ENCODE peak calls at places on chromosomes 11 and 22, in nine cellular contexts. B, G, M, D, A, E, K, P and S are unnamed samples.

GRCh38 chr11:62555464-62556092 is 9.0 kb upstream of the AHNAK start:
- DNase-seq in G (no peak), A (no peak), D (peak), K (peak), B (no peak), E (no peak), M (peak), P (peak), S (peak)

GRCh38 chr11:128471138-128471661 is 116.2 kb downstream of the ETS1 start:
- DNase-seq in K (no peak), E (no peak), G (no peak), B (no peak), D (peak), A (no peak), M (no peak), P (no peak), S (no peak)

GRCh38 chr11:128095459-128096096 is 491.8 kb downstream of the ETS1 start:
- DNase-seq in M (no peak), E (peak), K (no peak), D (no peak), G (no peak), A (peak), B (no peak), P (no peak), S (no peak)

GRCh38 chr11:128766687-128767086 is 72.8 kb downstream of the FLI1 start:
- DNase-seq in D (no peak), P (no peak), G (no peak), A (no peak), M (no peak), B (no peak), E (no peak), K (peak), S (no peak)

GRCh38 chr11:59770869-59771268 is 15.7 kb downstream of the STX3 start:
- DNase-seq in P (no peak), K (no peak), M (no peak), B (no peak), A (no peak), E (no peak), D (no peak), G (no peak), S (no peak)

GRCh38 chr11:116981216-116981887 is 116.9 kb downstream of the SIK3 start:
- DNase-seq in A (no peak), P (no peak), M (no peak), B (no peak), E (no peak), D (no peak), K (no peak), G (no peak), S (no peak)

GRCh38 chr22:44455963-44456358 is 42.1 kb downstream of the RTL6 start:
- DNase-seq in P (no peak), G (no peak), E (no peak), B (no peak), D (no peak), A (no peak), K (no peak), M (no peak), S (peak)

GRCh38 chr11:2679011-2679676 is 20.6 kb downstream of the KCNQ1OT1 start:
- DNase-seq in E (no peak), A (no peak), M (no peak), P (no peak), D (no peak), K (no peak), G (no peak), B (no peak), S (peak)

GRCh38 chr11:70574725-70575347 is 176.5 kb downstream of the CTTN start:
- DNase-seq in B (no peak), G (no peak), A (no peak), E (no peak), M (no peak), D (no peak), P (no peak), K (no peak), S (no peak)

GRCh38 chr11:72789493-72790131 is 4.2 kb downstream of the STARD10 start:
- DNase-seq in E (no peak), P (no peak), A (no peak), G (no peak), M (no peak), D (no peak), B (peak), K (no peak), S (no peak)

GRCh38 chr11:80031014-80031565 is 590.3 kb upstream of the TENM4 start:
- DNase-seq in G (no peak), B (no peak), M (no peak), K (no peak), D (no peak), A (no peak), E (no peak), P (no peak), S (no peak)

GRCh38 chr11:65643971-65644370 is 6.1 kb downstream of the SIPA1 start:
- DNase-seq in G (no peak), M (no peak), P (no peak), A (peak), B (no peak), K (no peak), E (peak), D (no peak), S (no peak)

GRCh38 chr11:125164422-125165110 is at the start of gene PKNOX2:
- DNase-seq in A (peak), P (peak), G (peak), D (peak), B (peak), M (peak), E (no peak), K (peak), S (peak)

GRCh38 chr22:50530280-50530856 is 556 bp upstream of the TYMP start:
- DNase-seq in A (peak), K (peak), B (peak), G (peak), E (no peak), D (peak), M (peak), P (peak), S (peak)

GRCh38 chr11:32043737-32044515 is 46.9 kb upstream of the RCN1 start:
- DNase-seq in M (no peak), E (no peak), B (no peak), G (no peak), A (no peak), D (no peak), P (no peak), K (no peak), S (no peak)

GRCh38 chr11:113373981-113374560 is 13.5 kb upstream of the ANKK1 start:
- DNase-seq in A (no peak), B (no peak), K (no peak), D (no peak), E (no peak), P (no peak), M (no peak), G (no peak), S (no peak)

GRCh38 chr11:44755553-44756505 is 29.1 kb downstream of the TSPAN18 start:
- DNase-seq in B (no peak), A (no peak), G (no peak), M (no peak), E (no peak), D (peak), K (no peak), P (peak), S (no peak)

GRCh38 chr11:116694815-116695590 is 77.8 kb downstream of the BUD13 start:
- DNase-seq in M (no peak), A (no peak), E (no peak), B (no peak), D (no peak), P (peak), G (no peak), K (no peak), S (no peak)

GRCh38 chr11:132168326-132168725 is 797.9 kb downstream of the NTM start:
- DNase-seq in B (no peak), E (no peak), K (no peak), A (no peak), P (no peak), M (no peak), D (no peak), G (no peak), S (no peak)

GRCh38 chr11:103714246-103714645 is 322.2 kb upstream of the DDI1 start:
- DNase-seq in G (no peak), K (no peak), D (no peak), P (no peak), M (no peak), B (no peak), E (no peak), A (no peak), S (no peak)

GRCh38 chr22:24471570-24471969 is 23.6 kb upstream of the UPB1 start:
- DNase-seq in G (peak), B (peak), D (no peak), E (no peak), A (no peak), P (peak), K (peak), M (peak), S (no peak)

GRCh38 chr22:16954060-16954403 is 54.0 kb downstream of the GAB4 start:
- DNase-seq in A (no peak), B (no peak), M (no peak), K (no peak), P (no peak), D (no peak), E (no peak), G (no peak), S (no peak)

GRCh38 chr11:12050911-12051667 is 42.7 kb upstream of the DKK3 start:
- DNase-seq in M (no peak), E (no peak), B (no peak), K (peak), A (peak), P (no peak), G (no peak), D (no peak), S (no peak)

GRCh38 chr11:107740256-107740655 is 28.4 kb upstream of the SLN start:
- DNase-seq in B (no peak), K (no peak), P (no peak), M (no peak), E (no peak), A (no peak), D (no peak), G (no peak), S (no peak)

GRCh38 chr11:13288375-13289029 is 10.9 kb downstream of the BMAL1 start:
- DNase-seq in A (no peak), G (no peak), B (no peak), K (no peak), D (no peak), M (no peak), E (no peak), P (no peak), S (no peak)

GRCh38 chr11:122998727-122999370 is 17.2 kb upstream of the BSX start:
- DNase-seq in P (no peak), E (no peak), M (no peak), D (no peak), G (no peak), A (no peak), B (no peak), K (no peak), S (no peak)

GRCh38 chr11:34234086-34234740 is 123.6 kb downstream of the ABTB2 start:
- DNase-seq in D (peak), K (peak), P (no peak), A (peak), M (no peak), G (no peak), B (no peak), E (peak), S (peak)

GRCh38 chr11:64206457-64207246 is at the start of gene FERMT3:
- DNase-seq in E (no peak), P (no peak), B (peak), K (peak), D (peak), A (no peak), G (no peak), M (peak), S (peak)

GRCh38 chr11:64204080-64204440 is 2.5 kb upstream of the FERMT3 start:
- DNase-seq in B (no peak), M (no peak), K (no peak), A (no peak), E (no peak), D (no peak), P (no peak), G (no peak), S (no peak)

GRCh38 chr11:64203421-64204079 is 3.0 kb upstream of the FERMT3 start:
- DNase-seq in D (no peak), A (no peak), E (no peak), G (no peak), B (no peak), K (no peak), M (no peak), P (no peak), S (no peak)

GRCh38 chr11:64202992-64203391 is 3.5 kb upstream of the FERMT3 start:
- DNase-seq in E (no peak), G (no peak), A (no peak), M (no peak), B (no peak), D (no peak), K (no peak), P (no peak), S (no peak)

GRCh38 chr11:64204464-64204989 is 2.0 kb upstream of the FERMT3 start:
- DNase-seq in P (peak), E (peak), K (peak), D (peak), M (peak), B (peak), G (peak), A (peak), S (peak)
- TF ChIP-seq POLR2A in P (no peak), E (no peak), K (no peak), D (no peak), M (no peak), B (no peak), G (no peak), A (no peak), S (no peak)

DNA sequence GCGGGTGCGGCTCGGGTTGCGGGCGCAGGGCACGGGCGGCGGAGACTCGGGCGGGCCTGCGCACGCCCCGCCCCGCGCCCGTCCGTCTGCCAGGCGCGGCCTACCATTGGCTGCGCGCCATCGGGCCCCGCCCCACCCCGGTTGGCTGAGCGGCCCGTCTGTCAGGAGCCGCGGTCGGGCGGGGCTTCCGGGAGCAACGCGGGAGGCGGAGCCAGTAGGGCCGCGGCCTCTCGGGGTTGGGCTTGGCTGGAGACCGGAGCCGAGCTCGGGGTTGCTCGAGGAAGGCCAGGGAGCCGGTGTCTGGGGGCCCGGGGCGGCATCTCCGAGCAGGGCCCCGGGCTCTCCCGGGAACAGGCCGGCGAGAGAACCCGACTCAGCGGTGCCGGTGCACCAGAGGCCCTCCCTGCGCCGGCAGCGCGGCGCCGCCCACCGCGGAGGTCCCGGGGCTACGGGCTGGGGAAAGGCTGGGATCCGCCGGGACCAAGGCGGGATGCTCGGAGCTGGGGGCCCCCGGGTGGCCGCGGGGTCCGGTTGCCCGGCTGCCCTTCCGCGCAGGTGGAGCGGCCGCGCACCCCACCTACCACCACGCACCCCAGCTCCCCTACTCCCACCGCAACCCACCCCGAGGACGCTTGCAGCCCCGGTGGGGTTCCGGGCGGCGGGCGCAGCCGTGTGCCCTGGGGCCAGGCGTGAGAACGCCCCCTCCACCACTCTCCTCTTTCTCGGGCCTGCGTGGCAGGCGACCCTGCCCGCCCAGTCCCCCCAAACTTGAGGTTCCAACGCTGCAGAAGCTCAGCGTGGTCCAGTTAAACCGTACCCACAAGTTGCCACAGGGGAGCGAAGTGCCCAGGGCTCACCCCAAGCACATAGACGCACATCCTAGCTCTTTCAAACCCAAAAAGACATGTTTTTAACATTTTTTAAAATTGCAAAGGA is at the start of gene HRAS:
- DNase-seq in A (peak), B (peak), E (peak), M (peak), P (peak), K (peak), D (peak), G (peak), S (peak)
- TF ChIP-seq POLR2A in A (peak), B (no peak), E (peak), M (peak), P (peak), K (peak), D (peak), G (no peak), S (peak)

GRCh38 chr11:575324-575995 is 810 bp upstream of the PHRF1 start:
- DNase-seq in D (no peak), K (peak), M (no peak), P (no peak), A (no peak), G (no peak), B (no peak), E (peak), S (no peak)

GRCh38 chr11:577611-577894 is 1.3 kb downstream of the PHRF1 start:
- DNase-seq in P (no peak), K (no peak), A (no peak), E (no peak), M (no peak), D (no peak), G (no peak), B (no peak), S (no peak)

GRCh38 chr11:574632-575323 is 1.5 kb upstream of the PHRF1 start:
- DNase-seq in P (no peak), M (no peak), E (no peak), A (no peak), B (no peak), K (no peak), G (no peak), D (no peak), S (no peak)

GRCh38 chr11:576791-577610 is 731 bp downstream of the PHRF1 start:
- DNase-seq in M (no peak), P (no peak), K (no peak), A (no peak), D (no peak), B (no peak), G (peak), E (no peak), S (no peak)

DNA sequence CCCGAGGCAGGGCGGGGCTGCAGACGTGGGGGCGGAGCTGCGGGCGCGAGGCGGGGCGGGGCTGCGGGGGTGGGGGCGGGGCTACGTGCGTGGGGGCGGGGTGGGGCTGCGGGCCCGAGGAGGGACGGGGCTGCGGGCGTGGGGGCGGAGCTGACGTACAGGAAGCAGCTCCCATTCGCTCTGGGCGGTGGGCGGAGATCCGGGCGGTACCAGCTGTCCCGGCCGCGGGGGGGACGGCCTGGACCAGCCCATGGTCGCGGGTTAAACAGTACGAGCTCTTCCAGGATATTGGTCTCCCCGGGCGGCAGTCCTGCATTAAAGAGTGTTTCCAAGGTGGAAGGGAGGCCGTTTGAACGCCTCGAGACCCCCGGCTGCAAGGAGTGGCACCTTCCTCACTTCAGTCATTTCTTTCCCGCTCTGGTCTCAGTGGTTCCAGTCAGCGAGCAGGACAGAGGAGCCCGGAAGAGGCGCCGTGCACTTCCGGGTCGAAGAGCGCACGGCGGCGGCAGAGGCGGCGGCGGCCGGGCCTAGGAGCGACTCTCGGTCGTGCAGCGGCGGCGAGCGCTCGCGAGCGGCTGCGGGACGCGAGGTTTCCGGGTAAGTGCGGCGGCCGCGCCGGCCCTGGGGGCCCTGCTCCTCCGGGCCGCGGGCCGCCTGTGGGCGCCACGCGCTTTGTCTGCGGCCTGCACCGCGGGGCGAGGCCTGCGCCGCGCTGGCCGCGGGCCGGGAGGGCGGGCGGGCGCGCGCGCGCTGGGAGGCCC is at the start of gene PHRF1:
- DNase-seq in B (peak), M (peak), G (peak), P (peak), E (peak), K (peak), D (peak), A (peak), S (peak)
- TF ChIP-seq POLR2A in B (no peak), M (peak), G (peak), P (peak), E (peak), K (peak), D (peak), A (peak), S (peak)

DNA sequence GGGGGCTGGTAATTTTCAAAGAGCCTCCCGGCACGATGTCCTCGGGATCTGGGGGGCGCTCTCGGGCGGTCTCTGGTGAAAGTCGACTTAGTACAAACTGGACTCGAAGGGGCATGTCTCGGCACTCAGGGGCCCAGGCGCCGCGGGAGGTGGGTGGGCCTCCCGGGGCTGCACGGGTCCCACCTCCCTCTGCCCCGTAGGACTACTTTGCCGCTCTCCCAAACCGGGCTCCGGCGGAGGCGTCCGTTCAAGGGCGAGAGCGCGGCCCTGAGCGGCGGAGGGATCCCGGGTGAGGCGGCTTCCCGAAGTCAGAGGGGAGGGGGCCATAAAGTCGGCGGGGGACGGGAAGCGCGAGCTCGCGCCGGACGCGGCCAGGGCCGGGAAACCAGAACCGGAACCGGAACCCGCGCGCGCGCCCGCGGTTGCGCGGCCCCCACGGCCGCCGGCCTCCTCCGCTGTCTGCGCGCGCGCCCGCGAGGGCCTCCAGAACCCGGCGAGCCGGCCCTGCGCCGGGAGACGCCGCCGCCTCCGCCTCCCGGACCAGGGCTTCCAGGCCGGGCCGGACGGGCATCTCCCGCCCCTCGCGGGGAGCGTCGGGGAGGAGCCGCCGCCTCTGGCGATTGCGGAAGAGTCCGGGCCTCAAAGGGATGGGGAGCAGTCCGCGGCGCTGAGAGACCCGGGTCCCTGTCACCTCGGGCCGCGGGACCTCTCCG is at the start of gene ARHGEF12:
- DNase-seq in D (peak), B (peak), A (peak), K (peak), P (peak), M (peak), G (peak), E (peak), S (peak)
- TF ChIP-seq POLR2A in D (peak), B (no peak), A (peak), K (peak), P (peak), M (peak), G (peak), E (peak), S (peak)

GRCh38 chr22:39306456-39307361 is 12.7 kb downstream of the RPL3 start:
- DNase-seq in D (peak), P (no peak), M (no peak), E (no peak), A (peak), K (peak), B (no peak), G (no peak), S (peak)
- TF ChIP-seq POLR2A in D (no peak), P (no peak), M (no peak), E (no peak), A (no peak), K (no peak), B (no peak), G (no peak), S (no peak)

DNA sequence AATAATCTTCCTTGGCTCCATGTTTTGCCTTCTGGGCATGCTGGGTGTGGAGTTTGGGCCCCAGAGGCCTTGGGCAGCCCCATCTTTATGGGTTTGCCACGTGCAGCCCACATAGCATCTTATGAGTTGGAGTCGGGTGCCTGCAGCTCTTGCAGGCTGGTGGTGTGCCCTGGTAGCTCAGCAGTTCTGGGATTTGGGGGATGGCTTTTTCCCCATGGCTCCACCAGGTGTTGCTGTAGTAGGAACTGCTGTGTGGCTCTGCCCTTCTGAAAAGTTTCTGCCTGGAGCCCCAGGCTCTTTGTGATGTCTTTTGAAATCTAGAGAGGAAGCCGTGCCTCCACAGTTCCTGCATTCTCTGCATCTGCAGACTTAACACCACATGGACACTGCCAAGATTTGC is 16.8 kb downstream of the EED start:
- DNase-seq in A (no peak), E (no peak), P (no peak), K (no peak), G (no peak), D (no peak), M (no peak), B (no peak), S (no peak)
- TF ChIP-seq POLR2A in A (no peak), E (no peak), P (no peak), K (no peak), G (no peak), D (no peak), M (no peak), B (no peak), S (no peak)